ENCODE peak calls at places on chromosomes 7 and 10, in four cellular contexts. N, T, X and Q are unnamed samples.

GRCh38 chr7:27627146-27627545 is 35.5 kb downstream of the HIBADH start:
- DNase-seq in N (no peak), T (no peak), X (no peak), Q (no peak)

GRCh38 chr10:106336874-106337273 is 827.6 kb downstream of the SORCS1 start:
- DNase-seq in T (no peak), N (no peak), X (no peak), Q (no peak)

GRCh38 chr10:74207681-74208080 is 56.7 kb downstream of the ADK start:
- DNase-seq in N (no peak), X (no peak), T (no peak), Q (no peak)

GRCh38 chr10:17273403-17273802 is 45.4 kb downstream of the VIM start:
- DNase-seq in X (no peak), T (no peak), N (no peak), Q (no peak)

GRCh38 chr10:45420453-45421192 is 46.6 kb downstream of the ALOX5 start:
- DNase-seq in X (no peak), N (peak; percentile 90), T (peak; percentile 79), Q (no peak)

GRCh38 chr10:72107325-72108003 is 19.1 kb upstream of the SPOCK2 start:
- DNase-seq in N (no peak), X (no peak), T (no peak), Q (no peak)

GRCh38 chr10:117653170-117653515 is 110.6 kb downstream of the EMX2 start:
- DNase-seq in T (no peak), X (no peak), N (no peak), Q (no peak)

GRCh38 chr10:132572545-132572937 is 35.0 kb downstream of the INPP5A start:
- DNase-seq in T (no peak), X (no peak), N (peak; percentile 53), Q (no peak)

GRCh38 chr10:96512997-96513685 is 585 bp downstream of the TLL2 start:
- DNase-seq in X (no peak), T (no peak), N (peak; percentile 66), Q (peak; percentile 61)

GRCh38 chr10:28945959-28946358 is 268.6 kb downstream of the BAMBI start:
- DNase-seq in N (no peak), X (no peak), T (no peak), Q (no peak)

GRCh38 chr7:128405345-128406146 is 4.2 kb downstream of the IMPDH1 start:
- DNase-seq in N (peak; percentile 83), T (peak; percentile 70), X (no peak), Q (peak; percentile 79)

GRCh38 chr10:3452234-3452633 is 279.7 kb upstream of the PITRM1 start:
- DNase-seq in T (no peak), N (no peak), X (no peak), Q (no peak)

GRCh38 chr7:78224923-78225322 is 426.4 kb downstream of the PHTF2 start:
- DNase-seq in X (no peak), T (no peak), N (no peak), Q (no peak)

GRCh38 chr10:90394306-90394705 is 463.5 kb downstream of the HTR7 start:
- DNase-seq in T (no peak), N (no peak), X (no peak), Q (peak; percentile 31)

GRCh38 chr7:119256001-119256400 is 1017.0 kb upstream of the KCND2 start:
- DNase-seq in X (no peak), T (no peak), N (no peak), Q (no peak)

GRCh38 chr7:84535584-84536255 is 341.1 kb upstream of the SEMA3A start:
- DNase-seq in X (no peak), N (no peak), T (no peak), Q (no peak)

GRCh38 chr10:48400129-48400849 is 93.8 kb downstream of the MAPK8 start:
- DNase-seq in X (no peak), T (no peak), N (no peak), Q (no peak)

GRCh38 chr7:109059089-109059488 is 489.4 kb downstream of the DNAJB9 start:
- DNase-seq in T (no peak), N (no peak), X (no peak), Q (no peak)

GRCh38 chr10:61897671-61898434 is 3.6 kb upstream of the ARID5B start:
- DNase-seq in X (no peak), N (peak; percentile 65), T (peak; percentile 56), Q (peak; percentile 85)
- H3K4me3 ChIP-seq in X (peak overlapping the region; percentile 61), N (peak overlapping the region; percentile 38), T (peak overlapping the region; percentile 53), Q (peak overlapping the region; percentile 7)

GRCh38 chr10:112221545-112221944 is 38.0 kb upstream of the GPAM start:
- DNase-seq in X (no peak), T (no peak), N (no peak), Q (no peak)
- H3K9me3 ChIP-seq in X (no peaks in the 10 kb centered on the region), T (no peaks in the 10 kb centered on the region), N (no peaks in the 10 kb centered on the region), Q (no peaks in the 10 kb centered on the region)

GRCh38 chr7:150891740-150892139 is 39.4 kb downstream of the AOC1 start:
- DNase-seq in X (no peak), N (no peak), T (no peak), Q (no peak)
- H3K4me1 ChIP-seq in X (no peaks in the 10 kb centered on the region), N (no peaks in the 10 kb centered on the region), T (no peaks in the 10 kb centered on the region), Q (no peaks in the 10 kb centered on the region)

GRCh38 chr10:58513189-58514101 is 773 bp downstream of the BICC1 start:
- DNase-seq in N (peak; percentile 78), X (no peak), T (peak; percentile 47), Q (no peak)

GRCh38 chr10:58514102-58514472 is 1.4 kb downstream of the BICC1 start:
- DNase-seq in T (no peak), N (no peak), X (no peak), Q (no peak)

GRCh38 chr10:58516118-58516517 is 3.4 kb downstream of the BICC1 start:
- DNase-seq in T (no peak), X (no peak), N (no peak), Q (no peak)

GRCh38 chr10:58517071-58517470 is 4.4 kb downstream of the BICC1 start:
- DNase-seq in X (no peak), T (no peak), N (no peak), Q (no peak)

GRCh38 chr10:58515296-58515956 is 2.8 kb downstream of the BICC1 start:
- DNase-seq in N (no peak), X (no peak), T (no peak), Q (no peak)
- H3K4me3 ChIP-seq in N (peak overlapping the region; percentile 76), X (peak overlapping the region; percentile 86), T (peak overlapping the region; percentile 64), Q (no peak overlapping the region)

GRCh38 chr10:109174526-109174925 is 748.8 kb downstream of the XPNPEP1 start:
- DNase-seq in T (no peak), X (no peak), N (no peak), Q (no peak)

GRCh38 chr10:109178576-109178975 is 744.7 kb downstream of the XPNPEP1 start:
- DNase-seq in T (no peak), N (no peak), X (no peak), Q (no peak)

DNA sequence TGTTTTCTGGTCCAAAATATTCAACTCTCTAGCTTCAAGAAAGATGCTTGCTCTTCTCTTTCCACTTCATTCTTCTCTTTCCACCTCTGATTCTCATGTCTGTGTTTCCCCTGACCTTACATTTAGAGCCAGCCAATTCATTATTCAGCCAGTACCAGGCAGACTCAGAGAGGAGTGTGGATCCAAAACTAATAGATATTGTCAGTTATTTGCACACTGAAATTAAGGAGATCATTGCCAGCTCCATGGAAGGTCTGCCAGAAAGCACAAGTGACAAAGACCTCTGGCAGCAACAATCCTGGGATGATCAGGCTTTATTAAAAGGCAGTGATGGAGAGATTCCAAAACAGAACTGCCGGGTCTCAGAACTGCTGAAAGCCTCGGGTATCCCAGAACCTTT is 749.4 kb downstream of the XPNPEP1 start:
- DNase-seq in T (no peak), X (no peak), N (no peak), Q (no peak)
- H3K9me3 ChIP-seq in T (no peaks in the 10 kb centered on the region), X (no peaks in the 10 kb centered on the region), N (no peaks in the 10 kb centered on the region), Q (no peaks in the 10 kb centered on the region)

GRCh38 chr10:32327364-32327691 is 19.6 kb downstream of the EPC1 start:
- DNase-seq in X (no peak), T (no peak), N (no peak), Q (no peak)

GRCh38 chr10:32326119-32326518 is 20.8 kb downstream of the EPC1 start:
- DNase-seq in X (no peak), T (no peak), N (no peak), Q (no peak)

GRCh38 chr10:32329061-32329460 is 17.9 kb downstream of the EPC1 start:
- DNase-seq in N (no peak), X (no peak), T (no peak), Q (no peak)

GRCh38 chr10:32328499-32328898 is 18.5 kb downstream of the EPC1 start:
- DNase-seq in T (no peak), X (no peak), N (no peak), Q (no peak)

DNA sequence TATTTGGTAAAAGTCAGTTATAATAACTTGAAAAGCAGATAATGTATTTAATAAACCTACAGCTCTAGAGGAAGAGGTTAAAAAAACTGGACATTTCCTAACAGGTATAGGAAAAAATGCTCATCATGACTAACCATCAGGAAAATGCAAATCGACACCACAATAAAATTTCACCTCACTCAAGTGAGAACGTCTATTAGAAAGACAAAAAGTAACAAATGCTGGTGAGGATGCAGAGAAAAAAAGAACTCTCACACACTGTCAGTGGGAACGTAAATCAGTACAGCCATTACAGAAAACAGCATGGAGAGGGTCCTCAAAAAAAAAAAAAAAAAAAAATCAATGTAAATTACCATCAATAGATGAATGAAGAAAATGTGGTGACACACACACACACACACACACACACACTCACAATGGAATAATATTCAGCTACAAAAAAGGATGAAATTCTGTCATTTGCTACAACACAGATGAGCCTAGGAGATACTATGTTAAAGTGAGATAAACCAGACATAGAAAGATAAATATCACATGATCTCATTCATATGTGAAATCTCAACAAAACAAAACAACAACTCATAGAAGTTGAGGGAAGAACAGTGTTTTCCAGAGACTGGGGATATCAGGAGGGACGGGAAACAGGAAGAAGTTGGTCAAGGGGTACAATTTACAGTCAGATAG is 20.1 kb downstream of the EPC1 start:
- DNase-seq in T (no peak), N (no peak), X (no peak), Q (no peak)
- H3K4me1 ChIP-seq in T (peaks cover 93% of the 10 kb centered on the region), N (peaks cover 13% of the 10 kb centered on the region), X (peaks cover 55% of the 10 kb centered on the region), Q (peaks cover 23% of the 10 kb centered on the region)

DNA sequence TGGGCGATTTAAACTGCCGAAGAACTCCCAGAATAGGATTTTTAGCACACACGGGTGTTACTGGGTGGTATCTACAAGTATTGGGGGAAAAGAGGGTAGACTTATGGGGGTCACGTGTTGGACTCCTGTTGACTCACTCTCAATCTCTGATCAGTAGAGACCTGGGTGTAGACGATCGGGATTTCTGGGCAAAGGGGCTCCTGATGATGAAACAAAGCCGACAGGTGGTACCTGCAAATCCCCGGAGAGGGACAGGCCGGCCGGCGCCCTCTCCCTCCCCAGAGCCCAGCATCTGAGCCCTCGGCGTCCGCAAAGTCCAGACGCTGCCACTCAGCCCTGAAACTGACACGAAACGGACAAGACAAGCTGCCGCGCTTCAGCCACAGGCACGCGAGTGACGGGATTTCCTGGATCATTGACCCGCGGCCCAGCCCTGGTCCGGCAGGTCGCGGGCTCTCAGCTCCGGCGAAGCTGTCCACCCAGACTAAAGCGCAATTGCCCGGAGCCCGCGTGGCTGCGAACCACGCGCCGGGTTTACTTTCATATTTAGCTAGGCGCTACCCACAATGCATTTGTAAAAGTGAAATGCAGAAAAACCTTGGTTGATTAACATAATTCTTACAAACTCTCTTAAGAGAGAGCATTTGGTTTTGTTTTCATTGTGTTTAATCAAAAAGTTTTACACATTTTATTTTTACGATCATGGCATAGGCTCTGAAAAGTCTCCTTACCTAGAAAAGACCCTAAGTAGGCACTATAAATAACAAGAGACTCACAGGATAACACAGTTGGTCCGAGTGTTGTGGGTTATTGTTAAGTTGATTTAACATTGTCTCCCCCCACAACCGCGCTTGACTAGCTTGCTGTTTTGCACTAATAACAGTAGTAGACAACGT is 56.9 kb upstream of the EZH2 start:
- DNase-seq in T (peak; percentile 89), X (peak; percentile 16), N (peak; percentile 93), Q (peak; percentile 71)
- H3K4me3 ChIP-seq in T (peak overlapping the region; percentile 74), X (peak overlapping the region; percentile 88), N (peak overlapping the region; percentile 62), Q (peak overlapping the region; percentile 55)